ENCODE peak calls at places on chromosomes 13 and 19, in four cellular contexts. L is T-cell; U is NCI-H1930; I is effector CD8-positive, alpha-beta T cell. F is an unnamed sample.

GRCh38 chr19:5934779-5935472 is 20.9 kb downstream of the CAPS start:
- DNase-seq in L (no peak), U (no peak), I (no peak), F (no peak)

GRCh38 chr19:53546766-53547541 is 9.0 kb downstream of the ZNF331 start:
- DNase-seq in L (no peak), U (no peak), I (no peak), F (no peak)

GRCh38 chr13:109156181-109156935 is 526.9 kb downstream of the MYO16 start:
- DNase-seq in L (no peak), U (no peak), I (no peak), F (no peak)

GRCh38 chr13:111423168-111423785 is 102.8 kb downstream of the TEX29 start:
- DNase-seq in L (no peak), U (no peak), I (no peak), F (no peak)

GRCh38 chr19:10835754-10836477 is at the start of gene TMED1:
- DNase-seq in L (peak; percentile 97), U (peak; percentile 92), I (peak; percentile 88), F (peak; percentile 94)

GRCh38 chr13:59409211-59409610 is 754.5 kb downstream of the DIAPH3 start:
- DNase-seq in L (no peak), U (no peak), I (no peak), F (peak; percentile 84)

GRCh38 chr13:36918246-36919060 is 1.6 kb downstream of the SMAD9 start:
- DNase-seq in L (no peak), U (no peak), I (no peak), F (no peak)

GRCh38 chr13:100790405-100790804 is 115.8 kb upstream of the TMTC4 start:
- DNase-seq in L (no peak), U (peak; percentile 26), I (no peak), F (no peak)

GRCh38 chr19:45515081-45515624 is 7.9 kb downstream of the VASP start:
- DNase-seq in L (no peak), U (no peak), I (no peak), F (no peak)

GRCh38 chr13:54433511-54434206 is 1405.0 kb downstream of the OLFM4 start:
- DNase-seq in L (no peak), U (no peak), I (no peak), F (peak; percentile 58)

GRCh38 chr13:104466016-104466415 is 1399.8 kb upstream of the SLC10A2 start:
- DNase-seq in L (no peak), U (no peak), I (no peak), F (no peak)

GRCh38 chr13:25744176-25744575 is 307.6 kb downstream of the SHISA2 start:
- DNase-seq in L (no peak), U (no peak), I (no peak), F (no peak)

GRCh38 chr13:26971990-26972888 is 199.4 kb downstream of the USP12 start:
- DNase-seq in L (no peak), U (peak; percentile 64), I (no peak), F (peak; percentile 69)

GRCh38 chr19:17703823-17704463 is 15.3 kb upstream of the MAP1S start:
- DNase-seq in L (peak; percentile 70), U (no peak), I (peak; percentile 62), F (peak; percentile 68)

GRCh38 chr19:41697198-41697855 is 9.3 kb upstream of the CEACAM7 start:
- DNase-seq in L (no peak), U (no peak), I (no peak), F (peak; percentile 11)

GRCh38 chr19:1992759-1993260 is 22.7 kb downstream of the BTBD2 start:
- DNase-seq in L (no peak), U (no peak), I (peak; percentile 10), F (no peak)

GRCh38 chr13:48775804-48776203 is 122.1 kb downstream of the CYSLTR2 start:
- DNase-seq in L (no peak), U (no peak), I (no peak), F (no peak)

GRCh38 chr13:27967736-27968315 is 1.3 kb downstream of the CDX2 start:
- DNase-seq in L (no peak), U (no peak), I (no peak), F (peak; percentile 24)

GRCh38 chr19:57903298-57904174 is 12.9 kb downstream of the ZNF417 start:
- DNase-seq in L (no peak), U (no peak), I (no peak), F (no peak)

GRCh38 chr13:81664872-81665271 is 1323.9 kb upstream of the SPRY2 start:
- DNase-seq in L (no peak), U (no peak), I (no peak), F (no peak)

GRCh38 chr19:34244611-34245299 is 9.6 kb upstream of the GARRE1 start:
- DNase-seq in L (no peak), U (no peak), I (no peak), F (no peak)

GRCh38 chr19:3098515-3099346 is 4.6 kb downstream of the GNA11 start:
- DNase-seq in L (no peak), U (no peak), I (no peak), F (peak; percentile 70)